ENCODE peak calls at places on chromosomes 2 and 18, in six cellular contexts. M, C, G, O, E and U are unnamed samples.

GRCh38 chr2:191365089-191365488 is 119.9 kb downstream of the MYO1B start:
- DNase-seq in M (no peak), C (no peak), G (no peak), O (no peak), E (no peak), U (no peak)

GRCh38 chr2:238281826-238282480 is 6.5 kb downstream of the PER2 start:
- DNase-seq in M (no peak), C (no peak), G (no peak), O (no peak), E (no peak), U (no peak)

GRCh38 chr18:3257627-3258120 is 4.3 kb upstream of the MYL12B start:
- DNase-seq in M (no peak), C (no peak), G (no peak), O (no peak), E (no peak), U (no peak)

GRCh38 chr2:11901351-11902069 is 155.1 kb downstream of the LPIN1 start:
- DNase-seq in M (no peak), C (no peak), G (no peak), O (no peak), E (no peak), U (no peak)

GRCh38 chr2:100865819-100866462 is 46.0 kb downstream of the NPAS2 start:
- DNase-seq in M (no peak), C (no peak), G (peak; percentile 63), O (peak; percentile 59), E (peak; percentile 74), U (no peak)

GRCh38 chr2:217332866-217333265 is 473.0 kb upstream of the TNP1 start:
- DNase-seq in M (no peak), C (no peak), G (no peak), O (no peak), E (no peak), U (no peak)

GRCh38 chr18:47870605-47871004 is 59.9 kb downstream of the SMAD2 start:
- DNase-seq in M (no peak), C (no peak), G (no peak), O (no peak), E (no peak), U (no peak)

GRCh38 chr2:182937864-182938263 is 71.4 kb upstream of the FRZB start:
- DNase-seq in M (no peak), C (no peak), G (no peak), O (no peak), E (no peak), U (no peak)

GRCh38 chr2:2254206-2254605 is 76.9 kb downstream of the MYT1L start:
- DNase-seq in M (no peak), C (no peak), G (no peak), O (no peak), E (no peak), U (no peak)

GRCh38 chr18:76801567-76802505 is 20.5 kb upstream of the ZNF236 start:
- DNase-seq in M (peak; percentile 59), C (peak; percentile 57), G (peak; percentile 49), O (peak; percentile 56), E (peak; percentile 56), U (peak; percentile 61)

GRCh38 chr18:24685232-24685959 is 225.0 kb downstream of the HRH4 start:
- DNase-seq in M (no peak), C (no peak), G (peak; percentile 4), O (no peak), E (no peak), U (no peak)

GRCh38 chr2:128832946-128833560 is 514.4 kb upstream of the HS6ST1 start:
- DNase-seq in M (no peak), C (no peak), G (no peak), O (no peak), E (no peak), U (no peak)

GRCh38 chr18:32714571-32715148 is 58.2 kb downstream of the KLHL14 start:
- DNase-seq in M (no peak), C (peak; percentile 47), G (peak; percentile 69), O (peak; percentile 76), E (peak; percentile 86), U (peak; percentile 46)

GRCh38 chr2:172434821-172435607 is 7.6 kb downstream of the ITGA6 start:
- DNase-seq in M (no peak), C (no peak), G (no peak), O (no peak), E (no peak), U (no peak)

GRCh38 chr2:145166716-145167115 is 646.8 kb upstream of the ZEB2 start:
- DNase-seq in M (no peak), C (no peak), G (peak; percentile 43), O (peak; percentile 43), E (no peak), U (no peak)

GRCh38 chr2:10333247-10333613 is 30.5 kb downstream of the HPCAL1 start:
- DNase-seq in M (no peak), C (no peak), G (no peak), O (no peak), E (no peak), U (no peak)

GRCh38 chr2:1011018-1011405 is 60.4 kb downstream of the SNTG2 start:
- DNase-seq in M (no peak), C (no peak), G (no peak), O (no peak), E (no peak), U (no peak)

GRCh38 chr2:130726614-130727180 is 2.2 kb upstream of the GPR148 start:
- DNase-seq in M (no peak), C (no peak), G (no peak), O (no peak), E (no peak), U (no peak)

GRCh38 chr2:71607490-71607889 is 154.1 kb downstream of the DYSF start:
- DNase-seq in M (no peak), C (no peak), G (no peak), O (no peak), E (no peak), U (peak; percentile 10)

GRCh38 chr2:26647981-26648380 is 6.8 kb upstream of the CIB4 start:
- DNase-seq in M (no peak), C (no peak), G (no peak), O (no peak), E (no peak), U (no peak)

GRCh38 chr2:200810252-200810650 is 1.5 kb upstream of the BZW1 start:
- DNase-seq in M (no peak), C (no peak), G (peak; percentile 88), O (peak; percentile 79), E (peak; percentile 75), U (no peak)

GRCh38 chr18:34870916-34871315 is 160.8 kb downstream of the DTNA start:
- DNase-seq in M (no peak), C (no peak), G (no peak), O (no peak), E (no peak), U (no peak)

GRCh38 chr2:58475756-58476155 is 234.6 kb upstream of the FANCL start:
- DNase-seq in M (no peak), C (no peak), G (no peak), O (no peak), E (no peak), U (no peak)

GRCh38 chr18:24270937-24271380 is 126.7 kb downstream of the OSBPL1A start:
- DNase-seq in M (no peak), C (no peak), G (peak; percentile 38), O (peak; percentile 44), E (peak; percentile 52), U (no peak)

GRCh38 chr2:113281920-113282746 is 3.4 kb upstream of the PAX8 start:
- DNase-seq in M (no peak), C (no peak), G (no peak), O (peak; percentile 6), E (peak; percentile 26), U (no peak)

GRCh38 chr2:134774786-134775641 is 56.2 kb upstream of the TMEM163 start:
- DNase-seq in M (no peak), C (no peak), G (peak; percentile 12), O (peak; percentile 14), E (no peak), U (no peak)

GRCh38 chr2:240013343-240013742 is 11.8 kb downstream of the NDUFA10 start:
- DNase-seq in M (no peak), C (no peak), G (peak; percentile 32), O (peak; percentile 36), E (peak; percentile 65), U (no peak)
- TF ChIP-seq CTCF in M (no peak), C (peak; percentile 43), G (no peak), O (peak; percentile 42), E (peak; percentile 46), U (peak; percentile 34)

DNA sequence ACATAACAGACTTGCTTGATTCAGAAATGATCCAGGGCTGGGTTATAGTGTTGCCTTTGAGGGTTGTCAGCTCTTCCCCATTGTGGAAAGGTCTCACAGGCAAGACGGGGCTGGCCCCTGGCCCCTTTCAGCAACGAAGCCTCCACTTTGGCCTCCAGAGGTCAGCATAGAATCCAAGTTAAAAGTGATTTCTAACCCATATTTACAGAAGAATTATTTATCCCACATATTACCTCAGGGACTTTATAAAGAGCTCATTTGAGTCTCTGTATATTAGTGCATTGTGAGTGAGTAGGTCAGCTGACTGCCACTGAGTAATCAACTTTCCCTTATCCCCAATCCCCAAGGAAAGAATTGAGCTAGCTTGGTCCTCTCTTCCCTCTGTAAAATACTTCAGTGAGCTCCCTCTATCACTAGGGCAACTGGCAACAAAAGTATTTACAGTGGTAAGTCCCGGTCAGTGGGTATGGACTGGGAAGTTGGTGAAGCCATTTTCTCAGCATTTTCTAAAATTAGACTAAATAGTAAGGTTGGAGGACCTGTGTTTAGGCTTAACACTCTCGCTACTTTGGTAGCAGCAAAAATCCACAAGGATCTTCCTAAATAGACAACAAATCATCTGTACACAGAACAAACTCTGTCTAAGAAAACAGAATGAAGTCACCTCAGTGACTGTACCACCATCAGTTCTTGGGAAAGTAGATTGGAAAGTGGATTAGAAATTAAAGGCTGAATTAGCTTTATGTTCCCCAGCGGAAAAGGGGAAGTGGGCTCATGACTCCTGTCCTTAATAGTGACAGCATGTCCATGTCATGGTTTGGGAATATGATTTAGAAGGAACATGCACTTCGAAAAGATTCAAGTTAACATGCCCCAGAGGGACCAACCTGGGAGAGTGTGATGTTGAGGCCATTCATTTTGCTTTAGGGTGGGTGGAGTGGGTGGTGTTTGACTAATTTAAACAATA is 171.0 kb upstream of the SIX3 start:
- DNase-seq in M (no peak), C (no peak), G (no peak), O (no peak), E (no peak), U (no peak)
- TF ChIP-seq CTCF in M (no peak), C (no peak), G (no peak), O (no peak), E (no peak), U (no peak)

GRCh38 chr2:194819367-194819766 is 837.7 kb upstream of the SLC39A10 start:
- DNase-seq in M (no peak), C (no peak), G (no peak), O (peak; percentile 3), E (peak; percentile 2), U (no peak)
- TF ChIP-seq CTCF in M (no peak), C (no peak), G (no peak), O (no peak), E (peak; percentile 6), U (no peak)

DNA sequence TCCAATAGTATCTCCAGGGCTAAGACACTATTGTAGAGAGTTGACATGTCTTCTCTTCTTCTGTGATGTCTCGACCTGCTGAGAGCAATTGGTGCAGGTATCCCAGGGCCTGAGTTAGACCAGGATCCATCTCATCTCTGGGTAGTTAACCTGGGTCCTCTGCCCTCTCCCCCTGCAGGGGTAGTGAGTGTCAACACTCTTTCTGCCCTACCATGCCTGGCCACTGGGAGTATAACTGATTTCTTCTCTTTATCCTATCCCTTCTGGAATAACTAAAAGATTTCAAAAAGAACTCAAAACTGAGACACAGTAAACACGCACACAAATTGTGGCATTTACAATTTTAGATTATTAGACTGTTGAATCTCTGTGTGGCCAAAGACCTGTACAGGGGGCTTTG is 20.8 kb upstream of the SIX3 start:
- DNase-seq in M (no peak), C (no peak), G (no peak), O (no peak), E (no peak), U (no peak)
- TF ChIP-seq CTCF in M (no peak), C (no peak), G (peak; percentile 10), O (no peak), E (no peak), U (peak; percentile 38)